ENCODE peak calls at places on chromosomes 16 and 17, in eight cellular contexts. N is activated CD4-positive, alpha-beta T cell treated with anti-CD3 and anti-CD28 coated beads, Interleukin-2, amount 50 U/mL, for 1 hour; Z is astrocyte of the cerebellum; R is NCI-H510A treated with DMSO at 0.1 percent for 48 hours; X is stimulated activated CD4-positive, alpha-beta T cell treated with anti-CD3 and anti-CD28 coated beads, Interleukin-2, amount 100 ng/mL, for 48 hours; I is lung; F is activated T-cell treated with anti-CD3 and anti-CD28 coated beads, Interleukin-2, amount 50 U/mL, for 72 hours; Q is stimulated activated naive CD8-positive, alpha-beta T cell treated with anti-CD3 and anti-CD28 coated beads, Interleukin-15, Interleukin-2, amounts not matched to agents 100 U/mL and 50 U/mL, for 24 hours. C is an unnamed sample.

GRCh38 chr17:66789093-66789492 is 45.8 kb upstream of the CACNG5 start:
- DNase-seq in N (no peak), Z (no peak), R (no peak), X (no peak), I (no peak), F (no peak), Q (no peak), C (no peak)

GRCh38 chr17:72940511-72940910 is 152.0 kb downstream of the SLC39A11 start:
- DNase-seq in N (no peak), Z (no peak), R (no peak), X (no peak), I (no peak), F (no peak), Q (no peak), C (no peak)

GRCh38 chr17:27348196-27348595 is 54.3 kb downstream of the WSB1 start:
- DNase-seq in N (no peak), Z (no peak), R (no peak), X (no peak), I (no peak), F (no peak), Q (no peak), C (no peak)

GRCh38 chr16:84005391-84005790 is 37.2 kb downstream of the SLC38A8 start:
- DNase-seq in N (no peak), Z (no peak), R (no peak), X (no peak), I (no peak), F (no peak), Q (no peak), C (no peak)

GRCh38 chr16:58399718-58400633 is 7.7 kb downstream of the GINS3 start:
- DNase-seq in N (no peak), Z (no peak), R (no peak), X (no peak), I (no peak), F (no peak), Q (no peak), C (no peak)

GRCh38 chr17:17131876-17132275 is 74.3 kb downstream of the PLD6 start:
- DNase-seq in N (no peak), Z (no peak), R (no peak), X (no peak), I (no peak), F (no peak), Q (no peak), C (no peak)

GRCh38 chr17:40099627-40100418 is 566 bp downstream of the NR1D1 start:
- DNase-seq in N (no peak), Z (no peak), R (no peak), X (no peak), I (no peak), F (no peak), Q (no peak), C (no peak)

GRCh38 chr16:4378202-4378666 is 6.6 kb downstream of the VASN start:
- DNase-seq in N (no peak), Z (no peak), R (no peak), X (no peak), I (no peak), F (no peak), Q (no peak), C (no peak)

GRCh38 chr17:42118545-42118944 is 2.6 kb downstream of the KAT2A start:
- DNase-seq in N (peak; percentile 42), Z (no peak), R (peak; percentile 47), X (peak; percentile 40), I (no peak), F (peak; percentile 61), Q (peak; percentile 62), C (no peak)

GRCh38 chr16:56964243-56965148 is 2.7 kb downstream of the CETP start:
- DNase-seq in N (peak; percentile 98), Z (no peak), R (peak; percentile 6), X (peak; percentile 99), I (peak; percentile 85), F (peak; percentile 98), Q (peak; percentile 99), C (no peak)

GRCh38 chr17:45748911-45749310 is 35.2 kb upstream of the CRHR1 start:
- DNase-seq in N (no peak), Z (no peak), R (no peak), X (no peak), I (no peak), F (no peak), Q (no peak), C (no peak)

GRCh38 chr17:14672830-14673229 is 371.9 kb downstream of the HS3ST3B1 start:
- DNase-seq in N (no peak), Z (peak; percentile 19), R (no peak), X (no peak), I (peak; percentile 46), F (no peak), Q (no peak), C (peak; percentile 12)

GRCh38 chr16:66442502-66443268 is 15.6 kb downstream of the BEAN1 start:
- DNase-seq in N (no peak), Z (no peak), R (no peak), X (no peak), I (no peak), F (no peak), Q (no peak), C (no peak)

GRCh38 chr17:42971589-42971988 is 7.3 kb upstream of the AARSD1 start:
- DNase-seq in N (no peak), Z (no peak), R (no peak), X (no peak), I (no peak), F (no peak), Q (no peak), C (no peak)

GRCh38 chr16:23384878-23385277 is 68.1 kb downstream of the COG7 start:
- DNase-seq in N (no peak), Z (peak; percentile 59), R (no peak), X (no peak), I (no peak), F (no peak), Q (no peak), C (no peak)

C was measured in smooth muscle cell of the brain vasculature.